ENCODE peak calls at places on chromosomes 13 and 19, in nine cellular contexts. P, G, H, C, U, I, E, Y and A are unnamed samples. For H3K9me3, the result is how much of the 10 kb centered on the place peaks cover.

GRCh38 chr13:44710576-44710975 is 134.4 kb upstream of the TSC22D1 start:
- DNase-seq in P (no peak), G (no peak), H (no peak), C (no peak), U (no peak), I (no peak), E (peak), Y (no peak), A (no peak)

GRCh38 chr13:46121597-46122163 is 16.8 kb upstream of the CPB2 start:
- DNase-seq in P (no peak), G (no peak), H (peak), C (no peak), U (no peak), I (no peak), E (no peak), Y (peak), A (no peak)

GRCh38 chr19:34066007-34066656 is 106.2 kb upstream of the LSM14A start:
- DNase-seq in P (no peak), G (no peak), H (no peak), C (no peak), U (no peak), I (no peak), E (no peak), Y (no peak), A (no peak)

GRCh38 chr19:32289566-32290210 is 55.7 kb upstream of the ZNF507 start:
- DNase-seq in P (no peak), G (no peak), H (no peak), C (no peak), U (no peak), I (no peak), E (no peak), Y (no peak), A (no peak)

GRCh38 chr19:14682084-14682483 is 7.4 kb upstream of the ADGRE3 start:
- DNase-seq in P (no peak), G (no peak), H (no peak), C (no peak), U (no peak), I (no peak), E (no peak), Y (no peak), A (no peak)

GRCh38 chr13:51614350-51614786 is 30.1 kb downstream of the WDFY2 start:
- DNase-seq in P (no peak), G (peak), H (no peak), C (no peak), U (peak), I (peak), E (no peak), Y (no peak), A (peak)

GRCh38 chr19:18504886-18505610 is 16.8 kb downstream of the ELL start:
- DNase-seq in P (no peak), G (peak), H (no peak), C (no peak), U (no peak), I (no peak), E (no peak), Y (no peak), A (no peak)

GRCh38 chr19:39052243-39052746 is 19.9 kb upstream of the FBXO27 start:
- DNase-seq in P (peak), G (peak), H (peak), C (peak), U (no peak), I (no peak), E (peak), Y (peak), A (peak)

GRCh38 chr19:39515551-39516191 is 732 bp downstream of the SELENOV start:
- DNase-seq in P (no peak), G (no peak), H (no peak), C (no peak), U (no peak), I (no peak), E (no peak), Y (peak), A (peak)

GRCh38 chr19:4295972-4296771 is 6.0 kb downstream of the TMIGD2 start:
- DNase-seq in P (no peak), G (peak), H (no peak), C (no peak), U (no peak), I (no peak), E (no peak), Y (no peak), A (no peak)

GRCh38 chr19:47095707-47096704 is 17.6 kb downstream of the ZC3H4 start:
- DNase-seq in P (no peak), G (peak), H (peak), C (no peak), U (peak), I (peak), E (no peak), Y (peak), A (peak)

GRCh38 chr19:8897106-8897505 is 64.9 kb downstream of the MBD3L1 start:
- DNase-seq in P (no peak), G (no peak), H (no peak), C (no peak), U (no peak), I (no peak), E (no peak), Y (no peak), A (no peak)

GRCh38 chr13:30743319-30744055 is 8.1 kb downstream of the ALOX5AP start:
- DNase-seq in P (peak), G (peak), H (no peak), C (peak), U (peak), I (no peak), E (peak), Y (no peak), A (peak)

GRCh38 chr13:33725340-33725739 is 92.6 kb upstream of the RFC3 start:
- DNase-seq in P (no peak), G (no peak), H (no peak), C (no peak), U (no peak), I (no peak), E (no peak), Y (no peak), A (no peak)

GRCh38 chr13:37615271-37615670 is 16.7 kb upstream of the POSTN start:
- DNase-seq in P (no peak), G (no peak), H (no peak), C (no peak), U (no peak), I (no peak), E (no peak), Y (no peak), A (no peak)

GRCh38 chr13:39602277-39602613 is 748 bp downstream of the LHFPL6 start:
- DNase-seq in P (no peak), G (no peak), H (no peak), C (no peak), U (no peak), I (no peak), E (no peak), Y (no peak), A (no peak)

GRCh38 chr13:112345826-112346172 is 30.4 kb upstream of the SPACA7 start:
- DNase-seq in P (no peak), G (no peak), H (no peak), C (no peak), U (no peak), I (no peak), E (no peak), Y (no peak), A (no peak)

GRCh38 chr13:25963681-25964080 is 88.1 kb downstream of the SHISA2 start:
- DNase-seq in P (no peak), G (no peak), H (no peak), C (no peak), U (no peak), I (no peak), E (no peak), Y (no peak), A (no peak)

GRCh38 chr13:85314686-85315085 is 484.5 kb downstream of the SLITRK6 start:
- DNase-seq in P (no peak), G (no peak), H (no peak), C (no peak), U (no peak), I (no peak), E (no peak), Y (no peak), A (no peak)

GRCh38 chr19:30267332-30267731 is 104.9 kb upstream of the ZNF536 start:
- DNase-seq in P (no peak), G (no peak), H (no peak), C (no peak), U (no peak), I (no peak), E (no peak), Y (peak), A (no peak)

GRCh38 chr19:17506745-17507144 is 4.7 kb upstream of the PGLS start:
- DNase-seq in P (no peak), G (no peak), H (no peak), C (no peak), U (no peak), I (no peak), E (no peak), Y (no peak), A (no peak)

GRCh38 chr13:49439609-49440008 is 4.3 kb downstream of the CAB39L start:
- DNase-seq in P (no peak), G (no peak), H (no peak), C (no peak), U (no peak), I (no peak), E (no peak), Y (no peak), A (no peak)

GRCh38 chr19:45440259-45440638 is 16.5 kb upstream of the ERCC1 start:
- DNase-seq in P (no peak), G (no peak), H (no peak), C (no peak), U (no peak), I (no peak), E (no peak), Y (no peak), A (no peak)

GRCh38 chr13:80436571-80437169 is 95.7 kb upstream of the SPRY2 start:
- DNase-seq in P (peak), G (no peak), H (no peak), C (peak), U (no peak), I (no peak), E (no peak), Y (no peak), A (no peak)

GRCh38 chr19:7703332-7703731 is 1.4 kb upstream of the FCER2 start:
- DNase-seq in P (no peak), G (no peak), H (no peak), C (no peak), U (no peak), I (no peak), E (no peak), Y (no peak), A (no peak)

GRCh38 chr13:50812242-50812641 is 31.2 kb downstream of the DLEU7 start:
- DNase-seq in P (no peak), G (no peak), H (no peak), C (no peak), U (no peak), I (no peak), E (no peak), Y (no peak), A (no peak)

GRCh38 chr13:95641291-95641811 is 3.2 kb downstream of the DZIP1 start:
- DNase-seq in P (no peak), G (peak), H (no peak), C (peak), U (peak), I (no peak), E (peak), Y (peak), A (no peak)

GRCh38 chr13:33678906-33679657 is 138.9 kb upstream of the RFC3 start:
- DNase-seq in P (peak), G (peak), H (peak), C (peak), U (peak), I (no peak), E (peak), Y (peak), A (peak)

GRCh38 chr19:47707135-47707925 is 5.9 kb upstream of the EHD2 start:
- DNase-seq in P (peak), G (peak), H (peak), C (peak), U (peak), I (no peak), E (peak), Y (peak), A (peak)

DNA sequence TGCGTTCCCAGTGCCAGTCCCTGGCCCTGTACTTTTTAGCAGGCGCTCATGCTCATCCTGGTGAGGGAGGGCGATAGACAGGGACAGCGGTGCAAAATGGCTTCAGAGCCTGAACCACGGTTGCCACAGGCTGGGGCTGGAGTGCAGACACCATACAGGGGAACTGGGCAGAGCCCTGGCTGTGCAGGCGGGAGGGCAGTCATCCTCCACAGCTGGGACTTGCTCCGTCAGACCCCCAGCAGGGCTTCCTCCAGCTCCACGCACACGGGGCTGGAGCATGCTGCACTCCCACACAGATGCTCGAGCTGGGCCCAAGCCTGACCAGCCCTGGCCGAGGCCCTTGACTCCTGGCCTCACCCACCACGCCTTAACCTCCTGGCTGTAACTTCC is 23.7 kb downstream of the TFDP1 start:
- DNase-seq in P (no peak), G (no peak), H (no peak), C (no peak), U (no peak), I (no peak), E (no peak), Y (no peak), A (no peak)
- TF ChIP-seq POLR2A in P (no peak), G (no peak), H (no peak), C (no peak), U (no peak), I (no peak), E (no peak), Y (no peak), A (no peak)

GRCh38 chr13:113598081-113598410 is 13.5 kb downstream of the TFDP1 start:
- DNase-seq in P (no peak), G (no peak), H (no peak), C (no peak), U (no peak), I (peak), E (no peak), Y (no peak), A (no peak)

GRCh38 chr13:113596321-113597200 is 12.0 kb downstream of the TFDP1 start:
- DNase-seq in P (no peak), G (peak), H (peak), C (no peak), U (no peak), I (peak), E (no peak), Y (no peak), A (no peak)

GRCh38 chr13:113598481-113598880 is 13.9 kb downstream of the TFDP1 start:
- DNase-seq in P (no peak), G (no peak), H (peak), C (no peak), U (no peak), I (peak), E (no peak), Y (no peak), A (no peak)

GRCh38 chr13:113599396-113599795 is 14.8 kb downstream of the TFDP1 start:
- DNase-seq in P (no peak), G (no peak), H (peak), C (no peak), U (no peak), I (peak), E (no peak), Y (no peak), A (no peak)

DNA sequence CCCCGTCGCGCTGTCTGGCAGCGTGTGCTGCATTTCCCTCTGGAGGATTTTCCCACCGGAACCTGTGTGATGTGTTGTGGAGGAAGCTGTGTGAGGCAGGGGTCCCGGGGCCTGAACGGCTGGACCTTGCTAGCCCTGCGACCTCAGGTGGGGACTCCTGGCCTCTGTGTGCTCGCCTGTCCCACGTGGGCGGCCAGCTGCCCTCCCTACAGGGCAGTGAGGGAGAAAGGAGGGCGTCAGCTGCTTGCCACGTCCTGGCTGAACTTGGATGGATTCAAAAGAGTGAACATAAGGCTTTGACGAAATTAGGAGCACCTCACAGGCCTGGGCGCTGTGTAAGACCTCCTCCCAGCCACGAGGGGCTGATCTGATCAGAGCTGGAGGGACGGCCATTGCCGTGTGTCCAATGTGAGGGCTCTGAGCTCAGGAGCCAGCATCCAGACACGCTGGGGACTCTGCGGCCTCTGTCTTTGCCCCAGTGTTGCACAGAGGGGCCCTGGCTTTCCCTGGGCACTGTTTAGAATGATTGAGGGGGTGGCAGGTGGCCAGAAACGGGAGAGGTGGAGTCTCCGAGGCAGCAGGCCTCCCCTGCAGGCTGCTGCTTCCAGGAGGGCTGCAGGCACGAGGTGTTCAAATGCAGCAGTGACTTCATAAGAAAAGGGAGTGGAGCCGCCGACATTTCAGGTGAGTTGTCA is 13.0 kb downstream of the TFDP1 start:
- DNase-seq in P (no peak), G (no peak), H (peak), C (no peak), U (no peak), I (peak), E (no peak), Y (no peak), A (peak)
- H3K9me3 ChIP-seq in P (under half), G (under half), H (under half), C (under half), U (under half), I (under half), E (under half), Y (under half), A (under half)

GRCh38 chr19:54515156-54515555 is 12.5 kb downstream of the LAIR2 start:
- DNase-seq in P (no peak), G (no peak), H (no peak), C (no peak), U (no peak), I (no peak), E (no peak), Y (no peak), A (no peak)
- TF ChIP-seq POLR2A in P (no peak), G (no peak), H (no peak), C (no peak), U (no peak), I (no peak), E (no peak), Y (no peak), A (no peak)

GRCh38 chr19:12527034-12527836 is 24.0 kb downstream of the ZNF564 start:
- DNase-seq in P (no peak), G (no peak), H (no peak), C (no peak), U (no peak), I (no peak), E (peak), Y (no peak), A (no peak)

GRCh38 chr19:12521996-12522395 is 29.3 kb downstream of the ZNF564 start:
- DNase-seq in P (no peak), G (no peak), H (no peak), C (no peak), U (no peak), I (no peak), E (no peak), Y (peak), A (no peak)

GRCh38 chr19:12526542-12526941 is 24.7 kb downstream of the ZNF564 start:
- DNase-seq in P (no peak), G (no peak), H (no peak), C (no peak), U (no peak), I (no peak), E (no peak), Y (no peak), A (no peak)
- H3K9me3 ChIP-seq in P (half or more), G (half or more), H (under half), C (under half), U (under half), I (half or more), E (half or more), Y (under half), A (under half)

GRCh38 chr19:57867868-57868492 is 18.3 kb downstream of the ZNF587 start:
- DNase-seq in P (no peak), G (no peak), H (no peak), C (no peak), U (no peak), I (no peak), E (no peak), Y (no peak), A (no peak)

GRCh38 chr19:57870225-57870624 is 18.6 kb downstream of the ZNF814 start:
- DNase-seq in P (no peak), G (no peak), H (no peak), C (no peak), U (no peak), I (no peak), E (no peak), Y (no peak), A (no peak)

DNA sequence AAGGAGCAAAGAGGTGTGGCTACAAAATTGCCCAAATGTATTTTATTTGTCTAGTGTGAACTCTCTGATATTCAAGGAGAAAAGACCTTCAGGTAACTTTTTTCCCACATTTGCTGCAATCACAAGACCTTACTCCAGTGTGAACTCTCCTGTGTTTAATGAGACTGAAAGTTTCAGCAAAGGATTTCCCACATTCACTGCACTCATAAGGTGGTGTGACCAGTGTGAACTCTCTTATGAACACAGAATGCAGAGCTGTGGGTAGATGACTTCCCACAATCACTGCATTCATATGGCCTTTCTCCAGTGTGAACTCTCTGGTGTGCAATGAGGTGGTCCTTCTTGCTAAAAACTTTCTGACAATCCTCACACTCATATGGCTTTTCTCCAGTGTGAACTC is 16.4 kb downstream of the ZNF814 start:
- DNase-seq in P (no peak), G (no peak), H (no peak), C (no peak), U (no peak), I (no peak), E (no peak), Y (no peak), A (no peak)
- TF ChIP-seq POLR2A in P (no peak), G (no peak), H (no peak), C (no peak), U (no peak), I (no peak), E (no peak), Y (no peak), A (no peak)

GRCh38 chr13:19589312-19589711 is 28.0 kb upstream of the TPTE2 start:
- DNase-seq in P (no peak), G (no peak), H (no peak), C (no peak), U (no peak), I (no peak), E (no peak), Y (no peak), A (no peak)
- H3K9me3 ChIP-seq in P (under half), G (under half), H (under half), C (under half), U (under half), I (under half), E (under half), Y (under half), A (under half)